ENCODE peak calls at places on chromosome X, in five cellular contexts. N, E, W, M and K are unnamed samples.

GRCh38 chrX:111039606-111040005 is 56.4 kb upstream of the PAK3 start:
- DNase-seq in W (no peak), E (no peak), N (no peak), M (no peak), K (no peak)

GRCh38 chrX:11427082-11428033 is 134.1 kb downstream of the AMELX start:
- DNase-seq in E (no peak), M (no peak), N (peak), W (no peak), K (no peak)

GRCh38 chrX:2697741-2698294 is 6.7 kb downstream of the CD99 start:
- DNase-seq in E (no peak), N (peak), M (peak), W (peak), K (no peak)

GRCh38 chrX:31714797-31715196 is 643.0 kb upstream of the FTHL17 start:
- DNase-seq in M (no peak), N (no peak), W (no peak), E (no peak), K (no peak)

GRCh38 chrX:47218280-47218919 is at the start of gene CDK16:
- DNase-seq in N (peak), W (peak), E (peak), M (peak), K (peak)

GRCh38 chrX:30246769-30247489 is at the start of gene MAGEB1:
- DNase-seq in E (no peak), W (no peak), N (no peak), M (no peak), K (no peak)

GRCh38 chrX:136170109-136170800 is 22.9 kb downstream of the FHL1 start:
- DNase-seq in M (no peak), E (peak), N (no peak), W (peak), K (no peak)

GRCh38 chrX:125522752-125523151 is 203.1 kb downstream of the TEX13C start:
- DNase-seq in W (no peak), N (no peak), M (no peak), E (no peak), K (no peak)

GRCh38 chrX:41559662-41560061 is 112.5 kb downstream of the NYX start:
- DNase-seq in W (peak), E (peak), M (no peak), N (no peak), K (no peak)

GRCh38 chrX:136146614-136147319 is 566 bp upstream of the FHL1 start:
- DNase-seq in W (no peak), M (no peak), E (no peak), N (no peak), K (no peak)

GRCh38 chrX:131944936-131945902 is 77.9 kb upstream of the STK26 start:
- DNase-seq in M (no peak), E (no peak), W (no peak), N (no peak), K (no peak)

GRCh38 chrX:72003811-72004750 is 93.4 kb downstream of the NHSL2 start:
- DNase-seq in N (peak), E (peak), W (no peak), M (no peak), K (no peak)

GRCh38 chrX:124362761-124363160 is 16.4 kb downstream of the SH2D1A start:
- DNase-seq in W (no peak), N (no peak), E (no peak), M (no peak), K (no peak)

GRCh38 chrX:105821471-105822081 is 763 bp upstream of the NRK start:
- DNase-seq in W (peak), M (no peak), N (no peak), E (peak), K (no peak)

GRCh38 chrX:85084770-85085393 is 81.2 kb downstream of the APOOL start:
- DNase-seq in E (peak), M (peak), W (peak), N (no peak), K (no peak)

GRCh38 chrX:140971385-140971784 is 31.0 kb upstream of the SPANXB1 start:
- DNase-seq in M (no peak), W (no peak), N (no peak), E (no peak), K (no peak)

GRCh38 chrX:129678176-129678880 is 23.6 kb upstream of the APLN start:
- DNase-seq in W (no peak), E (no peak), M (no peak), N (no peak), K (no peak)
- TF ChIP-seq CTCF in W (no peak), E (no peak), M (no peak), N (no peak), K (no peak)

GRCh38 chrX:108219949-108220601 is 128.5 kb downstream of the ATG4A start:
- DNase-seq in E (no peak), M (no peak), W (no peak), N (no peak), K (no peak)

GRCh38 chrX:108217877-108218276 is 126.3 kb downstream of the ATG4A start:
- DNase-seq in E (no peak), M (no peak), N (no peak), W (no peak), K (no peak)

GRCh38 chrX:108221481-108221880 is 129.9 kb downstream of the ATG4A start:
- DNase-seq in N (no peak), E (no peak), W (no peak), M (no peak), K (no peak)

GRCh38 chrX:108216405-108216804 is 124.8 kb downstream of the ATG4A start:
- DNase-seq in N (no peak), W (no peak), E (peak), M (no peak), K (no peak)

GRCh38 chrX:108216862-108217571 is 125.4 kb downstream of the ATG4A start:
- DNase-seq in M (no peak), N (no peak), W (no peak), E (peak), K (no peak)
- H3K4me3 ChIP-seq in M (no peak), N (no peak), W (no peak), E (no peak), K (no peak)

GRCh38 chrX:39935414-39936064 is 162.2 kb downstream of the BCOR start:
- DNase-seq in M (no peak), W (no peak), N (no peak), E (no peak), K (no peak)
- TF ChIP-seq CTCF in M (no peak), W (no peak), N (no peak), E (no peak), K (no peak)

GRCh38 chrX:103304705-103305104 is 6.1 kb downstream of the BEX2 start:
- DNase-seq in N (no peak), W (no peak), E (no peak), M (no peak), K (no peak)

GRCh38 chrX:103310592-103311400 is at the start of gene BEX2:
- DNase-seq in N (peak), M (peak), W (no peak), E (peak), K (peak)

GRCh38 chrX:103311401-103311785 is 603 bp upstream of the BEX2 start:
- DNase-seq in W (no peak), E (no peak), M (no peak), N (no peak), K (no peak)

DNA sequence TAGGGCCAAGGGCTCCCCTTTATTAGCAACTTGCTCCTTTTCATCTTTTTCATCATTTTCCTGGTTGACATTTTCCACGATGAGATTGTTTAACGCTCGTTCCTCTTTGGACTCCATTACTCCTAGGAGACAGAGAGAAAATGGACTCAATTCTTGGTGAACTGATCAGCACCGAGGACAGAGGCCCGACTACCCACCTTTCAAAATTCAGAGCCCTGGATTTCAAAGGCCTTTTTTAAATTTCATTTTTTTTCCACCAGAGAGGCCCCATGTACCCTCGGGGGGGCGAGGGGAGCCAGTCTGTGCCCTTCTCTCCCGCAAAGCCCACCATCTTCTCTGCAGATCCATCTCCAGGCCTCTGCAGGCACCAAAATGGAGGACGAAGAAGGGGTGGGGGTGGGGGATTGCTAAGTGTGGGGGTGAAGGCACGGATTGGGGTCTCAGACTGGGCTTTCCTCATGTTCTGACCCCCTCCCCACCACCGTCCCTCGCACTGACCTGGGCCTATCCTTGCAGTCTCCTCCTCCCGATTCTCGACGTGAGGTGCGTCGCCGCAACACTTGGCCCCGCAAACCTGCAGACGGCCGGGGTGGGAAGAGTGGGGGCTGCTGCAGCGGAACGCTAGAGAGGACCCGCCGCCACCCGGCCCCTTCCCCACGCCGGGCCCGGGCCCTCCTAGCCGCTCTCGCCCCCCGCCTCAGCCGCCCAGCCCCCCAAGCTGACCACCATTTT is 764 bp downstream of the BEX2 start:
- DNase-seq in W (no peak), M (no peak), N (no peak), E (no peak), K (no peak)
- H3K4me3 ChIP-seq in W (no peak), M (peak), N (peak), E (peak), K (peak)